ENCODE peak calls at places on chromosomes 2 and 18, in five cellular contexts. One of them, this sample, is unnamed.

GRCh38 chr2:15734871-15735737 is 143.4 kb downstream of the DDX1 start:
- DNase-seq in colonic mucosa: no peak
- DNase-seq in K562: no peak
- DNase-seq in stomach: no peak
- DNase-seq in thyroid gland: no peak
- DNase-seq in this sample: no peak

GRCh38 chr2:73246850-73247249 is 12.7 kb downstream of the CCT7 start:
- DNase-seq in colonic mucosa: no peak
- DNase-seq in K562: no peak
- DNase-seq in stomach: no peak
- DNase-seq in thyroid gland: no peak
- DNase-seq in this sample: no peak

GRCh38 chr2:65396348-65397026 is 35.9 kb downstream of the SPRED2 start:
- DNase-seq in colonic mucosa: peak
- DNase-seq in K562: no peak
- DNase-seq in stomach: peak
- DNase-seq in thyroid gland: peak
- DNase-seq in this sample: no peak

GRCh38 chr2:182248362-182248761 is 178.5 kb downstream of the PDE1A start:
- DNase-seq in colonic mucosa: no peak
- DNase-seq in K562: no peak
- DNase-seq in stomach: no peak
- DNase-seq in thyroid gland: no peak
- DNase-seq in this sample: no peak

GRCh38 chr18:48488388-48488850 is 50.4 kb upstream of the CTIF start:
- DNase-seq in colonic mucosa: peak
- DNase-seq in K562: no peak
- DNase-seq in stomach: peak
- DNase-seq in thyroid gland: peak
- DNase-seq in this sample: no peak

GRCh38 chr2:106572541-106573148 is 85.5 kb downstream of the CD8B2 start:
- DNase-seq in colonic mucosa: peak
- DNase-seq in K562: peak
- DNase-seq in stomach: no peak
- DNase-seq in thyroid gland: no peak
- DNase-seq in this sample: no peak

GRCh38 chr18:56447972-56448371 is 190.4 kb downstream of the TXNL1 start:
- DNase-seq in colonic mucosa: no peak
- DNase-seq in K562: no peak
- DNase-seq in stomach: no peak
- DNase-seq in thyroid gland: no peak
- DNase-seq in this sample: no peak

GRCh38 chr2:225122582-225123486 is 80.6 kb upstream of the DOCK10 start:
- DNase-seq in colonic mucosa: peak
- DNase-seq in K562: no peak
- DNase-seq in stomach: no peak
- DNase-seq in thyroid gland: no peak
- DNase-seq in this sample: no peak

GRCh38 chr18:55511277-55511676 is 76.7 kb downstream of the TCF4 start:
- DNase-seq in colonic mucosa: no peak
- DNase-seq in K562: no peak
- DNase-seq in stomach: no peak
- DNase-seq in thyroid gland: no peak
- DNase-seq in this sample: no peak

GRCh38 chr2:23561088-23561487 is 176.1 kb downstream of the KLHL29 start:
- DNase-seq in colonic mucosa: no peak
- DNase-seq in K562: no peak
- DNase-seq in stomach: no peak
- DNase-seq in thyroid gland: no peak
- DNase-seq in this sample: no peak

GRCh38 chr2:85710687-85711577 is 16.8 kb downstream of the GNLY start:
- DNase-seq in colonic mucosa: no peak
- DNase-seq in K562: no peak
- DNase-seq in stomach: no peak
- DNase-seq in thyroid gland: peak
- DNase-seq in this sample: peak

GRCh38 chr18:57784034-57784815 is 18.9 kb downstream of the ATP8B1 start:
- DNase-seq in colonic mucosa: no peak
- DNase-seq in K562: peak
- DNase-seq in stomach: no peak
- DNase-seq in thyroid gland: peak
- DNase-seq in this sample: no peak

GRCh38 chr2:890791-891190 is 59.9 kb upstream of the SNTG2 start:
- DNase-seq in colonic mucosa: no peak
- DNase-seq in K562: no peak
- DNase-seq in stomach: no peak
- DNase-seq in thyroid gland: no peak
- DNase-seq in this sample: no peak

GRCh38 chr2:31151501-31151900 is 13.3 kb upstream of the GALNT14 start:
- DNase-seq in colonic mucosa: no peak
- DNase-seq in K562: no peak
- DNase-seq in stomach: no peak
- DNase-seq in thyroid gland: no peak
- DNase-seq in this sample: no peak

GRCh38 chr2:63053235-63053888 is 2.7 kb downstream of the OTX1 start:
- DNase-seq in colonic mucosa: no peak
- DNase-seq in K562: no peak
- DNase-seq in stomach: no peak
- DNase-seq in thyroid gland: no peak
- DNase-seq in this sample: no peak

GRCh38 chr18:79753391-79753851 is 44.3 kb upstream of the KCNG2 start:
- DNase-seq in colonic mucosa: no peak
- DNase-seq in K562: no peak
- DNase-seq in stomach: no peak
- DNase-seq in thyroid gland: no peak
- DNase-seq in this sample: no peak

GRCh38 chr2:46045888-46046287 is 251.3 kb upstream of the EPAS1 start:
- DNase-seq in colonic mucosa: no peak
- DNase-seq in K562: no peak
- DNase-seq in stomach: no peak
- DNase-seq in thyroid gland: no peak
- DNase-seq in this sample: no peak

GRCh38 chr18:3044931-3045698 is 32.2 kb upstream of the LPIN2 start:
- DNase-seq in colonic mucosa: peak
- DNase-seq in K562: no peak
- DNase-seq in stomach: peak
- DNase-seq in thyroid gland: peak
- DNase-seq in this sample: no peak

GRCh38 chr2:239879423-239880084 is 145.6 kb downstream of the NDUFA10 start:
- DNase-seq in colonic mucosa: peak
- DNase-seq in K562: no peak
- DNase-seq in stomach: peak
- DNase-seq in thyroid gland: no peak
- DNase-seq in this sample: peak

GRCh38 chr18:22841840-22842239 is 91.3 kb upstream of the RBBP8 start:
- DNase-seq in colonic mucosa: no peak
- DNase-seq in K562: no peak
- DNase-seq in stomach: no peak
- DNase-seq in thyroid gland: no peak
- DNase-seq in this sample: no peak

GRCh38 chr2:237702439-237703397 is 75.3 kb downstream of the LRRFIP1 start:
- DNase-seq in colonic mucosa: peak
- DNase-seq in K562: no peak
- DNase-seq in stomach: peak
- DNase-seq in thyroid gland: peak
- DNase-seq in this sample: no peak

GRCh38 chr2:137047369-137047768 is 282.0 kb downstream of the THSD7B start:
- DNase-seq in colonic mucosa: no peak
- DNase-seq in K562: no peak
- DNase-seq in stomach: no peak
- DNase-seq in thyroid gland: no peak
- DNase-seq in this sample: no peak

GRCh38 chr2:24485191-24485590 is 5.9 kb upstream of the NCOA1 start:
- DNase-seq in colonic mucosa: no peak
- DNase-seq in K562: no peak
- DNase-seq in stomach: no peak
- DNase-seq in thyroid gland: no peak
- DNase-seq in this sample: no peak

GRCh38 chr18:13450289-13451207 is 232.0 kb downstream of the LDLRAD4 start:
- DNase-seq in colonic mucosa: no peak
- DNase-seq in K562: no peak
- DNase-seq in stomach: no peak
- DNase-seq in thyroid gland: no peak
- DNase-seq in this sample: no peak

GRCh38 chr2:173109253-173110188 is 33.9 kb downstream of the MAP3K20 start:
- DNase-seq in colonic mucosa: no peak
- DNase-seq in K562: no peak
- DNase-seq in stomach: no peak
- DNase-seq in thyroid gland: no peak
- DNase-seq in this sample: no peak

GRCh38 chr18:13124411-13124810 is 94.1 kb upstream of the LDLRAD4 start:
- DNase-seq in colonic mucosa: no peak
- DNase-seq in K562: no peak
- DNase-seq in stomach: no peak
- DNase-seq in thyroid gland: no peak
- DNase-seq in this sample: no peak

GRCh38 chr2:119545754-119546445 is 1.7 kb downstream of the CFAP221 start:
- DNase-seq in colonic mucosa: no peak
- DNase-seq in K562: no peak
- DNase-seq in stomach: no peak
- DNase-seq in thyroid gland: no peak
- DNase-seq in this sample: no peak

GRCh38 chr2:10661846-10662245 is 27.9 kb downstream of the NOL10 start:
- DNase-seq in colonic mucosa: no peak
- DNase-seq in K562: no peak
- DNase-seq in stomach: no peak
- DNase-seq in thyroid gland: no peak
- DNase-seq in this sample: no peak

GRCh38 chr2:58899692-58900091 is 658.6 kb upstream of the FANCL start:
- DNase-seq in colonic mucosa: no peak
- DNase-seq in K562: no peak
- DNase-seq in stomach: no peak
- DNase-seq in thyroid gland: no peak
- DNase-seq in this sample: no peak

GRCh38 chr2:43035922-43036321 is 190.5 kb downstream of the ZFP36L2 start:
- DNase-seq in colonic mucosa: no peak
- DNase-seq in K562: no peak
- DNase-seq in stomach: no peak
- DNase-seq in thyroid gland: no peak
- DNase-seq in this sample: no peak
- TF ChIP-seq CTCF in colonic mucosa: no peak
- TF ChIP-seq CTCF in K562: no peak
- TF ChIP-seq CTCF in stomach: no peak
- TF ChIP-seq CTCF in thyroid gland: no peak
- TF ChIP-seq CTCF in this sample: peak

DNA sequence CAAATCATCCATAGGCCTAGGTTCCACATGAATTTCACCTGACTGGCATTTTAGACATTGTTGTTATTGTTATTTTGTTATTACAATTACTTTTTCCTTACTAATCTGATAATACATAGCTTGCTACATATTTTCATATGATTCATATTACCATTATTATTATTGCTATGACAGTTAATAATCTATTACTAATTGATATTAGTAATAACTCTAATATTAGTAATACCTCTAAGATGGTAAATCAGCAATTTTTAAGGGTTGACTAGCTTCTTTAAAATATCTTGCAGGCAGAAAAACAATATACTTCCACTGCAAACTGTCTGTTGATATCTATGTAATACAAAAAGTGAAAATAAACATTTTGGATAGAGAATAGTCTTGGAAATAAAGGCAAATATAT is 48.6 kb upstream of the UBE2E3 start:
- DNase-seq in colonic mucosa: no peak
- DNase-seq in K562: no peak
- DNase-seq in stomach: no peak
- DNase-seq in thyroid gland: no peak
- DNase-seq in this sample: no peak
- TF ChIP-seq CTCF in colonic mucosa: no peak
- TF ChIP-seq CTCF in K562: no peak
- TF ChIP-seq CTCF in stomach: no peak
- TF ChIP-seq CTCF in thyroid gland: no peak
- TF ChIP-seq CTCF in this sample: no peak

GRCh38 chr2:178478442-178479274 is at the start of gene FKBP7:
- DNase-seq in colonic mucosa: peak
- DNase-seq in K562: peak
- DNase-seq in stomach: peak
- DNase-seq in thyroid gland: peak
- DNase-seq in this sample: peak
- TF ChIP-seq CTCF in colonic mucosa: peak
- TF ChIP-seq CTCF in K562: peak
- TF ChIP-seq CTCF in stomach: no peak
- TF ChIP-seq CTCF in thyroid gland: no peak
- TF ChIP-seq CTCF in this sample: peak

GRCh38 chr2:211086049-211086448 is 529.6 kb downstream of the CPS1 start:
- DNase-seq in colonic mucosa: no peak
- DNase-seq in K562: no peak
- DNase-seq in stomach: no peak
- DNase-seq in thyroid gland: no peak
- DNase-seq in this sample: no peak

GRCh38 chr2:211089127-211089526 is 532.7 kb downstream of the CPS1 start:
- DNase-seq in colonic mucosa: no peak
- DNase-seq in K562: no peak
- DNase-seq in stomach: no peak
- DNase-seq in thyroid gland: no peak
- DNase-seq in this sample: no peak

DNA sequence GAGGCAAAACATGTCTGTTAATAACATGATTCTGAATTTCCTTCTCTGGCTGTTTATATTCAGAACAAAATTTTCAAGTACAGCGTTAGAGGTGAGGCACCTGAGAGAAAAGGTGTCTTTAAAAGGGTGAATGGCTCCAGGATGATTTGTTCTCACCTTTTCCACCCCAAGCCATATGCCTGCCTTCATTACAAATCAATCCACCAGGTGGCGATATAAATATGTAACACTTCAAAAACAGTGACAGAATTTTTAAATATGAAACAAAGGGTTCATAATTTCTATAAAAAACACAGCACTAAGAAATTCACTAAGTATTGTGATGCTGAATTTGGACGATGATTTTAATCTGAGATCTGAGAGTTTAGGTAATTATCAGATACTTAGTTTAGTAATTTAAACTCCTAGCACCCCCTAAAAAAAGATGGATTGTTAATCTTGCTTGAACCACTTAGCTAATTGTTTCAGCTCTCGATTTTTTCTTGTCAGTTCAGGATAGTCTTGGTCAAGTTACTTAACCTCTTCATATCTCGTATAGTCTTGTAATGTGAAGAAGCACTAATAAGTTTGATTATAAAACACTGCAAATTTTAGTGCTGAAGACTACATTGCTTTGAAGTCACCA is 528.8 kb downstream of the CPS1 start:
- DNase-seq in colonic mucosa: peak
- DNase-seq in K562: peak
- DNase-seq in stomach: no peak
- DNase-seq in thyroid gland: no peak
- DNase-seq in this sample: no peak
- TF ChIP-seq CTCF in colonic mucosa: peak
- TF ChIP-seq CTCF in K562: peak
- TF ChIP-seq CTCF in stomach: no peak
- TF ChIP-seq CTCF in thyroid gland: no peak
- TF ChIP-seq CTCF in this sample: peak

DNA sequence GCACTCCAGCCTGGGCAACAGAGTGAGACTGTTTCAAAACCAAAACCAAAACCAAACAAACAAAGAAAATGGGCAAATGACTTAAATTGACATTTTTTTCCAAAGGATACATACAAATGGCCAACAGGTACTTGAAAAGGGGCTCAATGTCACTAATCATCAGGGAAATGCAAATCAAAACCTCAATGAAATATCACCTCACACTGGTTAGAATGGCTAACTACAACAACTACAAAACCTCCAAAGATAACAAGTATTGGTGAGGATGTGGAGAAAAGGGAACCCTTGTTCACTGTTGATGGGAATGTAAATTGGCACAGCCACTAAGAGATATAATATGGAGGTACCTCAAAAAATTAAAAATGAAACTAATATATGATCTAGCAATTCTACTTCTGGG is 213.2 kb upstream of the HS6ST1 start:
- DNase-seq in colonic mucosa: no peak
- DNase-seq in K562: no peak
- DNase-seq in stomach: no peak
- DNase-seq in thyroid gland: no peak
- DNase-seq in this sample: no peak
- TF ChIP-seq CTCF in colonic mucosa: no peak
- TF ChIP-seq CTCF in K562: peak
- TF ChIP-seq CTCF in stomach: no peak
- TF ChIP-seq CTCF in thyroid gland: no peak
- TF ChIP-seq CTCF in this sample: peak

This sample was measured in type B pancreatic cell.